ENCODE peak calls at places on chromosomes 11 and 22, in four cellular contexts. P is K562, Y is HEK293T, W is HepG2. D is an unnamed sample.

GRCh38 chr11:104918113-104918824 is 20.0 kb upstream of the CASP12 start:
- DNase-seq in P (no peak), W (no peak), Y (no peak), D (no peak)

GRCh38 chr11:94129505-94130335 is 1.1 kb downstream of the PANX1 start:
- DNase-seq in W (no peak), Y (no peak), P (no peak), D (peak; percentile 69)

GRCh38 chr11:21414928-21415327 is 745.5 kb downstream of the NELL1 start:
- DNase-seq in Y (no peak), P (no peak), W (no peak), D (no peak)

GRCh38 chr11:65911682-65912568 is 6.9 kb downstream of the C11orf68 start:
- DNase-seq in P (peak; percentile 33), Y (peak; percentile 68), W (no peak), D (peak; percentile 69)

GRCh38 chr11:29305456-29306232 is 711.2 kb downstream of the KCNA4 start:
- DNase-seq in Y (no peak), W (no peak), P (no peak), D (no peak)

GRCh38 chr11:56932572-56933235 is 56.0 kb upstream of the OR5AK2 start:
- DNase-seq in Y (no peak), W (peak; percentile 3), P (no peak), D (no peak)

GRCh38 chr11:35549787-35550186 is 24.4 kb upstream of the PAMR1 start:
- DNase-seq in W (no peak), P (no peak), Y (peak; percentile 22), D (no peak)

GRCh38 chr11:35404397-35404775 is 15.0 kb downstream of the SLC1A2 start:
- DNase-seq in Y (peak; percentile 49), P (peak; percentile 46), W (peak; percentile 18), D (peak; percentile 76)

GRCh38 chr11:127733552-127733951 is 733.0 kb upstream of the KIRREL3 start:
- DNase-seq in W (no peak), Y (no peak), P (no peak), D (no peak)

GRCh38 chr11:45212566-45213315 is 66.3 kb downstream of the PRDM11 start:
- DNase-seq in P (peak; percentile 67), W (no peak), Y (peak; percentile 41), D (peak; percentile 71)

GRCh38 chr22:35064664-35065063 is 1.3 kb upstream of the ISX start:
- DNase-seq in P (peak; percentile 58), W (peak; percentile 83), Y (no peak), D (no peak)

DNA sequence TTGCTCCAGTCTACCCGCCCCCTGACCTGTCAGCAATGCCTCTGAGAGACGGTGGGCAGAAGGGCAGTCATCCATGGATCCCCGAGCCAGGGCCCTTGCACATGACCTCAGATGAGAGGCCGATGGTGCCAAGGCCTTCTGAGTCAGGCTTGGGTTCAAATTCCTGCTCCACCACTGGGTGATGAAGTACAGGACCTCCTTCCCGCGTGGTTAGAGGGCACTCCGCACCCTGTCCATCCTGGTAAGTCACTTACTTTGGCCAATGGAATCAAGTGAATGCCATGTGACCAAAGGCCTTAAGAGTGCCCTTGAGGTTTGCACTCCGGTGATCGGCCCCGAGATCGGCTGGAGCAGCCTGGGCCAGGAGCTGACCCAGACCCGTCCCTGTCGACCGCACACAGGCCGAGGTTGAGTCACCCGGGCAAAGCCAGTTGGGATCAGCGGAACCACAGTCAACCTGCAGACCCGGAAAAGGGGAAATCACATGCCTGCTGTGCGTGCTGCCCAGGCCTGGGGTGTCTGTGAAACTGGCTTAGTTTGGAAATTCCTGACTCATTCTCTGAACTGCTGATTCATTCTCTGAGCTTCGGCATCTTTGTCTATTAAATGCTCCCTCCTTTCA is 48.9 kb downstream of the RTL6 start:
- DNase-seq in P (peak; percentile 12), Y (no peak), W (no peak), D (no peak)
- TF ChIP-seq ELF4 in P (no peak), Y (no peak), W (no peak), D (no peak)

DNA sequence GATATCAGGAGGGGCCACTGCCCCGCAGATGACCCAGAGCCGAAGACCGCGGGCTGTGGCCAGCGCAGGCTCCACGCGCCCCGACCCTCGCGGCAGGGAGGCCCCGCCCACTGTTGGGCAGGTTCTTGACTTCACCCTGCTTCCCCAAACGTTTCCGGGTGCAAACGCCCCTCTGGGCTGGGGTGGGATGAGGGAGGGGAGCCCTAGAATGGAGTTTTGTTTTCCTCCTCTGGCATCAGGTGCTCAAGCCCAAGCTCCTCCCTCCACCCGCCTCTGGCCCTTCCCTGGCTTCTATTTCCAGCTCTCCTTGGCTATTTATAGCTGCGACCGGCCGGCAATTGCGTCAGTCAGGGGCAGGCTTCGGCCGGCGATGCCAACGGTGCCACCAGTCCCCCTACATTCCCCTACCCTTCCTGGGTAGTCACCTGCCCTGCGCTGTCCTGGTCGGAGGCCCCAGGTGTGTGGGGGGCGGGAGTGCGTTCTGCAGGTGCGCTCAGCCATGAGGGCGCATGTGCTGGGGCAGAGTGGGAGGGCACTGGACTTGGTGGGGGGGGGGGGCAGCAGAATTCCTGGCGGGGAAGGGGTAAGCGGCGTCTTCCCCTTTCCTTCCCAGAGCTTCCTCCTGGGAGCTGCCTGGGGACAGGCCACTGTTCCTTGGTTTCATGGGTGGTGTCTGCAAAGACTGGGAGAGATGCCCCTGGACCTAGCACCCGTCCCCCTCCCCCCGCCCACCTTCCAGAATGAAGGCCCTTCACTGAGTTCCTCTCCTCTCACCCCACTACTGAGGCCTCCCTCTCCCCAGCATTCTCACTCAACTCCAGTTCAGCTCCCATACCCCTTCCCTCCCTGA is 23.6 kb downstream of the DUSP8 start:
- DNase-seq in Y (peak; percentile 33), W (no peak), P (peak; percentile 49), D (peak; percentile 73)
- TF ChIP-seq ELF4 in Y (no peak), W (no peak), P (no peak), D (no peak)

GRCh38 chr11:64539239-64539638 is 51.8 kb upstream of the SLC22A12 start:
- DNase-seq in W (no peak), Y (no peak), P (no peak), D (no peak)

GRCh38 chr11:64537876-64538275 is 53.1 kb upstream of the SLC22A12 start:
- DNase-seq in Y (no peak), W (no peak), P (no peak), D (no peak)

GRCh38 chr11:64539711-64540420 is 51.2 kb upstream of the SLC22A12 start:
- DNase-seq in P (no peak), Y (no peak), W (no peak), D (no peak)

GRCh38 chr11:64536997-64537396 is 54.0 kb upstream of the SLC22A12 start:
- DNase-seq in P (no peak), W (no peak), Y (no peak), D (no peak)

DNA sequence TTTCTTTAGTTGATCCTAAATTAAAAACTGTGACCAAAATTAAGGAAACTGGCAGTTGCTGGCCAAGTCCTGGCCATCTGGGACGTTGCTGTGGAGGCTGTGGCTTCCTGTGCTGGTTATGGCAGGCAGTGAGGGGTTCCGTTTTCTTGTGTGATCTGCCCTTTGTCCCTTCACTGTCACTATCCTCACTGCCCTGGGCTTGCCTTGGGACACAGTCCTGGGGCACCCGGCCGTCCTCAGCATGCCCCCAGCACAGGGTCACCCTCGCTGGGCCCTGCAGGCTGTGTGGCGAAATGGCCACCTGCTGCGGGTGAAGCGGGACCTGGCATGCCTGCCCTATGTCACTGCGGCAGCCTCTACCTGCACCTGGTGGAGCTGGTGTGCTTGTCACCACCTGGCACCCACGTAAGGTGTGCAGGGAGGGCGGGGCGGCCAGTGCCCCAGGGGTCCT is 52.5 kb upstream of the SLC22A12 start:
- DNase-seq in P (no peak), Y (no peak), W (no peak), D (no peak)
- TF ChIP-seq ELF4 in P (no peak), Y (no peak), W (no peak), D (no peak)

GRCh38 chr22:17785185-17786184 is 11.2 kb upstream of the BID start:
- DNase-seq in Y (peak; percentile 91), P (peak; percentile 85), W (peak; percentile 72), D (peak; percentile 95)

GRCh38 chr22:17787159-17788022 is 13.1 kb upstream of the BID start:
- DNase-seq in P (no peak), Y (no peak), W (no peak), D (no peak)

GRCh38 chr22:17788023-17788330 is 13.7 kb upstream of the BID start:
- DNase-seq in Y (no peak), P (no peak), W (no peak), D (no peak)

GRCh38 chr22:17784776-17785175 is 10.5 kb upstream of the BID start:
- DNase-seq in P (no peak), Y (no peak), W (no peak), D (no peak)

GRCh38 chr22:17786435-17787158 is 12.3 kb upstream of the BID start:
- DNase-seq in Y (no peak), W (peak; percentile 91), P (peak; percentile 85), D (peak; percentile 47)
- TF ChIP-seq ELF4 in Y (no peak), W (no peak), P (peak; percentile 1), D (no peak)

GRCh38 chr11:88404363-88404762 is 66.8 kb upstream of the CTSC start:
- DNase-seq in P (no peak), W (no peak), Y (no peak), D (no peak)
- TF ChIP-seq ELF4 in P (no peak), W (no peak), Y (no peak), D (no peak)

DNA sequence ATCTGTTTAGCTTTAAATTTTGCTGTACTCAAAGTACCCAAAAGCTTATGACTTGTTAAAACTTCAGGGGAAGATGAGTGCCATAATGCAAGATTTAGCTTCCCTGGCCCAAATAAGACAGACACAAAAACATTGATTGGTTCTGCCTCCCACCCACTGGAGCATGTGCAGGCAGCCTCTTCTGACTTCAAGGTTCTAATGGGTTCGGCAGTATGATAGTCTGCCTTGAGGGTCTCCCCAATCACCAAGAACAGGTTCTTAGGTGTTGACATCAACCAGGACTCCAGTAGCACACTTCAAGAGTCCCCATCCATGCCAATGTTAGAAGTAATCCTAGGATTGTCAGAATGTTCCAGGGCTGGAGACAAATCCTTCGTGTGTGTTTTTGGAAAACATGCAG is 12.5 kb downstream of the EIF4G2 start:
- DNase-seq in Y (no peak), P (no peak), W (no peak), D (no peak)
- TF ChIP-seq ELF4 in Y (no peak), P (no peak), W (no peak), D (no peak)

GRCh38 chr11:134541951-134542350 is 129.9 kb upstream of the B3GAT1 start:
- DNase-seq in P (no peak), W (no peak), Y (no peak), D (no peak)

GRCh38 chr11:134542401-134543143 is 130.5 kb upstream of the B3GAT1 start:
- DNase-seq in P (no peak), W (no peak), Y (no peak), D (no peak)

GRCh38 chr11:134543144-134544044 is 131.4 kb upstream of the B3GAT1 start:
- DNase-seq in P (no peak), W (no peak), Y (no peak), D (no peak)

GRCh38 chr11:134544095-134544815 is 132.2 kb upstream of the B3GAT1 start:
- DNase-seq in W (no peak), P (no peak), Y (no peak), D (no peak)

GRCh38 chr11:134545521-134545920 is 133.5 kb upstream of the B3GAT1 start:
- DNase-seq in P (no peak), W (no peak), Y (no peak), D (no peak)
- TF ChIP-seq ELF4 in P (no peak), W (no peak), Y (no peak), D (no peak)

GRCh38 chr11:83816572-83817187 is 530.5 kb upstream of the CCDC90B start:
- DNase-seq in Y (no peak), P (peak; percentile 10), W (peak; percentile 9), D (no peak)
- TF ChIP-seq ELF4 in Y (no peak), P (no peak), W (no peak), D (no peak)